ENCODE peak calls at places on chromosomes 1 and 21, in four cellular contexts. U is colonic mucosa, P is GM23338, E is brain microvascular endothelial cell. I is an unnamed sample.

GRCh38 chr1:41547336-41547735 is 62.9 kb upstream of the EDN2 start:
- DNase-seq in E (no peak), U (no peak), P (no peak), I (no peak)

GRCh38 chr1:202806845-202807366 is 1.3 kb downstream of the KDM5B start:
- DNase-seq in P (peak; percentile 46), U (peak; percentile 47), E (no peak), I (no peak)

GRCh38 chr1:145960468-145961108 is 2.8 kb upstream of the LIX1L start:
- DNase-seq in P (peak; percentile 92), E (no peak), U (peak; percentile 74), I (no peak)

GRCh38 chr1:160997323-160998038 is 23.5 kb downstream of the F11R start:
- DNase-seq in U (peak; percentile 79), P (peak; percentile 83), E (peak; percentile 71), I (peak; percentile 69)

GRCh38 chr1:110610741-110611286 is 4.7 kb upstream of the KCNA2 start:
- DNase-seq in U (no peak), P (no peak), E (no peak), I (no peak)

GRCh38 chr1:240189386-240189989 is 97.8 kb downstream of the FMN2 start:
- DNase-seq in E (peak; percentile 40), U (peak; percentile 55), P (peak; percentile 76), I (peak; percentile 45)

GRCh38 chr1:14939527-14940284 is 213.8 kb upstream of the TMEM51 start:
- DNase-seq in E (peak; percentile 79), P (no peak), U (no peak), I (peak; percentile 74)

GRCh38 chr1:231413749-231414082 is 8.4 kb downstream of the EGLN1 start:
- DNase-seq in P (no peak), U (no peak), E (no peak), I (no peak)

GRCh38 chr1:87393437-87394085 is 64.9 kb downstream of the LMO4 start:
- DNase-seq in E (no peak), P (no peak), U (no peak), I (no peak)

GRCh38 chr21:28337319-28337718 is 655.4 kb downstream of the LTN1 start:
- DNase-seq in U (no peak), P (peak; percentile 45), E (no peak), I (peak; percentile 61)

GRCh38 chr1:100734716-100735115 is 15.2 kb downstream of the VCAM1 start:
- DNase-seq in E (no peak), P (no peak), U (no peak), I (peak; percentile 64)

GRCh38 chr1:204259196-204259595 is 45.4 kb upstream of the GOLT1A start:
- DNase-seq in U (no peak), E (no peak), P (no peak), I (no peak)

GRCh38 chr1:63317007-63317813 is 5.2 kb upstream of the FOXD3 start:
- DNase-seq in P (peak; percentile 98), E (peak; percentile 17), U (peak; percentile 81), I (peak; percentile 50)

GRCh38 chr1:29389533-29390041 is 153.3 kb downstream of the PTPRU start:
- DNase-seq in E (no peak), P (no peak), U (peak; percentile 2), I (no peak)

GRCh38 chr1:218498061-218498938 is 153.2 kb downstream of the TGFB2 start:
- DNase-seq in P (no peak), U (no peak), E (peak; percentile 80), I (peak; percentile 83)

GRCh38 chr1:219542828-219543518 is 69.9 kb downstream of the ZC3H11B start:
- DNase-seq in P (no peak), U (no peak), E (peak; percentile 85), I (peak; percentile 44)

GRCh38 chr21:17730782-17731181 is 88.4 kb downstream of the C21orf91 start:
- DNase-seq in U (no peak), E (no peak), P (no peak), I (peak; percentile 23)

GRCh38 chr21:15978158-15978805 is 248.5 kb downstream of the USP25 start:
- DNase-seq in U (no peak), E (no peak), P (peak; percentile 36), I (no peak)

GRCh38 chr1:9671377-9672140 is 20.0 kb downstream of the PIK3CD start:
- DNase-seq in U (no peak), E (peak; percentile 45), P (no peak), I (peak; percentile 96)

GRCh38 chr21:40689241-40689640 is 157.7 kb downstream of the DSCAM start:
- DNase-seq in P (no peak), U (no peak), E (no peak), I (no peak)

GRCh38 chr1:210222288-210223006 is 10.1 kb upstream of the SERTAD4 start:
- DNase-seq in U (peak; percentile 70), E (no peak), P (peak; percentile 73), I (peak; percentile 68)

GRCh38 chr1:28417441-28418277 is 48.1 kb downstream of the PHACTR4 start:
- DNase-seq in U (no peak), E (no peak), P (no peak), I (peak; percentile 98)

GRCh38 chr1:35850051-35850450 is 33.0 kb upstream of the AGO1 start:
- DNase-seq in E (no peak), P (peak; percentile 69), U (no peak), I (no peak)

GRCh38 chr1:184255560-184255959 is 131.3 kb upstream of the C1orf21 start:
- DNase-seq in U (no peak), E (no peak), P (peak; percentile 23), I (no peak)

GRCh38 chr1:187928288-187928687 is 1099.5 kb downstream of the PLA2G4A start:
- DNase-seq in P (peak; percentile 85), E (peak; percentile 48), U (no peak), I (peak; percentile 31)

GRCh38 chr1:151833172-151833571 is 1.6 kb upstream of the RORC start:
- DNase-seq in E (no peak), U (no peak), P (no peak), I (no peak)

GRCh38 chr1:27349784-27350672 is 8.2 kb downstream of the SYTL1 start:
- DNase-seq in E (peak; percentile 53), P (peak; percentile 91), U (peak; percentile 74), I (peak; percentile 33)

DNA sequence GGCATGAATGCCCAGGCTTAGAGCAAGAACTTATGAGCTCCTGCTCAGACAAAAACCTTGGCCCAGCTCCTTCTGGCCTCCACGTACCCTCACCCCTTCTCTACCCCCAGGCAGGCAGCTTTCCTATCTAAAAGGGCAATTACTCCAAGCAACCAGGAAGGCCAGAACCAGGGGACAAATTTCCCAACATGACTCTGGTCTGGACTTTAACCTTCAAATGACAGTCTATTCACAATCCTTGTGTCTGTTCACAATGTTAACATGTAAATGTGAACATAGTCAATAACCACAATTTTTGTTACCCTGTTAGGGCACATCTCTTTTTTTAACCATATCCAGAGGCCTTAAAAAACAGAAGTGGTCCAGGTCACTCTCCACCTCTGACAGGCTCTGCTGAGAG is 64.4 kb upstream of the LAPTM5 start:
- DNase-seq in E (no peak), P (no peak), U (no peak), I (no peak)
- H3K27me3 ChIP-seq in E (no peaks in the 10 kb centered on the region), P (peaks cover 4% of the 10 kb centered on the region), U (no peaks in the 10 kb centered on the region), I (peaks cover 15% of the 10 kb centered on the region)

GRCh38 chr1:153746174-153746573 is 18.3 kb downstream of the INTS3 start:
- DNase-seq in E (no peak), P (peak; percentile 56), U (no peak), I (no peak)

GRCh38 chr1:153742411-153743142 is 14.7 kb downstream of the INTS3 start:
- DNase-seq in E (no peak), P (no peak), U (no peak), I (no peak)

GRCh38 chr1:153745417-153745816 is 17.6 kb downstream of the INTS3 start:
- DNase-seq in E (no peak), P (peak; percentile 93), U (no peak), I (no peak)

GRCh38 chr1:153741946-153742345 is 14.1 kb downstream of the INTS3 start:
- DNase-seq in U (no peak), E (no peak), P (no peak), I (no peak)
- H3K4me3 ChIP-seq in U (no peak overlapping the region), E (no peak overlapping the region), P (no peak overlapping the region), I (no peak overlapping the region)

GRCh38 chr1:170664828-170665617 is 1.1 kb downstream of the PRRX1 start:
- DNase-seq in P (peak; percentile 66), U (peak; percentile 30), E (peak; percentile 52), I (no peak)
- H3K27me3 ChIP-seq in P (peaks cover 100% of the 10 kb centered on the region), U (peaks cover 88% of the 10 kb centered on the region), E (no peaks in the 10 kb centered on the region), I (peaks cover 54% of the 10 kb centered on the region)

GRCh38 chr1:104932949-104933679 is 1183.4 kb downstream of the AMY1C start:
- DNase-seq in U (no peak), P (no peak), E (no peak), I (no peak)
- H3K4me3 ChIP-seq in U (no peak overlapping the region), P (no peak overlapping the region), E (no peak overlapping the region), I (no peak overlapping the region)

GRCh38 chr1:3017440-3018050 is 3.7 kb upstream of the ACTRT2 start:
- DNase-seq in P (no peak), U (no peak), E (no peak), I (no peak)

GRCh38 chr1:3015269-3015635 is 6.0 kb upstream of the ACTRT2 start:
- DNase-seq in U (no peak), P (no peak), E (no peak), I (no peak)

GRCh38 chr1:3015744-3016143 is 5.5 kb upstream of the ACTRT2 start:
- DNase-seq in U (no peak), P (no peak), E (no peak), I (no peak)

GRCh38 chr1:3018051-3018471 is 3.2 kb upstream of the ACTRT2 start:
- DNase-seq in E (no peak), P (no peak), U (no peak), I (no peak)

GRCh38 chr1:3016641-3017439 is 4.4 kb upstream of the ACTRT2 start:
- DNase-seq in U (no peak), P (no peak), E (no peak), I (no peak)
- H3K27me3 ChIP-seq in U (peaks cover under 1% of the 10 kb centered on the region), P (no peaks in the 10 kb centered on the region), E (no peaks in the 10 kb centered on the region), I (no peaks in the 10 kb centered on the region)

DNA sequence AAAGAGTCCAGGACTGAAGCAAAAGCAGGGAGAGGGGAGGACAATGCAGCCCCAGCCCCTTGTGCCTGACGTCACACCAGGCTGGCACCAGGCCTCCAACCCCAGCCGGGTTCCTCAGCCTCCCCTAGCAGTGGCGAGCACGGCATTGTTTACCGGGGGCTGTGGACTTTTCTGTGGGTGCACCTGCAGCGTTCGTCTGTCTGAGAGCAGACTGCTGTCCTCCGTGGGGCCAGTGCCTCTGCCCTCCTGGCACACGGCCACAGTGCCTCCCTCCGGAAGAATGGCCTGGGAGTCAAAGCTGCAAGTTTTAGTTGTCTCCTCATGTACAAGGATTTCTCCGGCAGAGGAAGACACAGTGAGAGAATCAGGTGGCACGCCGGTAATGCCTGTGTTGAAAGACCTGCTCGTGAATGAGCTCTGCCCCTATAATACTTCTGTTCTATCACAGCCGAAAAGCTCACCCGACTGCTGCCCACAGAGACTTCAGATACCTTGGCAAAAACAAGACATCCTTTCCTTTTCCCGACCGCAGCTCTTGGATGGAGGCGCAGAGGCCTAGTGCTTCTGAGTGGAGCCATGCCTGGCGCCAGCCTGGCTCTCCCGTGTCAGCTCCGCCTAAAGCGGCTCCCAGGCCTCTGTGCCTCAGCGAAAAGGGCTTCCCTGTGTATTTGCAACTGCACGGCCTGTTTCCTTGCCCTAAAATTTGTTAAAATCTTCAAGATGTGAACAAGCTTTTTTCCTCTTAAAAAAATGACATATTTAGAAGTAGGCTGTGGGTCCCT is 71.4 kb downstream of the AGPAT3 start:
- DNase-seq in P (no peak), U (no peak), E (no peak), I (no peak)
- H3K4me3 ChIP-seq in P (no peak overlapping the region), U (no peak overlapping the region), E (no peak overlapping the region), I (no peak overlapping the region)

DNA sequence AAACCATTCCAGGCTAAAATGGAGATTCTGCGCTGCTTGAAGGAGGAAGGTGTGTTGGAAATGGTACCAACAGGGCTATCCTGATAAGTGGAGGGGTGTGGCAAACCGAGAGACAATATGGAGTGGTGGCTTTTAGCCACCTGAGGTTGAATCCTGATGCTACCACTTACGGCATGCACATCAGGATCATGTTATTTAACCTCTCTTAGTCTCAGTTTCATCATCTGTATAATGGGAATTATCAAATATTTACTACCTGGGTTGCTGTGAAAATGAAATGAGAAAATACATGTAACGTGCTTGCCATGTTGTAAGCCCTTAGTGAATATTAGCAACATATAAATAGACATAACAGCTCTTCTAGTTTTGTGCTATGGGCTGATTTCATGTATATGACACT is 117.1 kb downstream of the TBX19 start:
- DNase-seq in U (no peak), E (no peak), P (no peak), I (no peak)
- H3K27me3 ChIP-seq in U (no peaks in the 10 kb centered on the region), E (no peaks in the 10 kb centered on the region), P (no peaks in the 10 kb centered on the region), I (peaks cover 4% of the 10 kb centered on the region)

I was measured in bronchial epithelial cell.